ENCODE peak calls at places on chromosomes 6 and 20, in seven cellular contexts. G, K, O, C, I, Y and V are unnamed samples.

GRCh38 chr6:50990750-50991446 is 172.2 kb downstream of the TFAP2B start:
- DNase-seq in G (peak), K (no peak), O (no peak), C (no peak), I (peak), Y (no peak), V (no peak)

GRCh38 chr6:32114853-32115252 is 5.7 kb upstream of the TNXB start:
- DNase-seq in G (peak), K (no peak), O (no peak), C (no peak), I (no peak), Y (peak), V (no peak)

GRCh38 chr6:82494367-82494766 is 130.8 kb downstream of the TPBG start:
- DNase-seq in G (no peak), K (no peak), O (no peak), C (no peak), I (no peak), Y (no peak), V (no peak)

GRCh38 chr20:18103497-18103896 is 34.2 kb upstream of the KAT14 start:
- DNase-seq in G (no peak), K (no peak), O (no peak), C (no peak), I (peak), Y (no peak), V (no peak)

GRCh38 chr6:137879885-137880430 is 12.9 kb downstream of the TNFAIP3 start:
- DNase-seq in G (no peak), K (no peak), O (no peak), C (no peak), I (no peak), Y (no peak), V (no peak)

GRCh38 chr6:130670142-130670541 is 157.1 kb upstream of the SMLR1 start:
- DNase-seq in G (no peak), K (no peak), O (no peak), C (no peak), I (peak), Y (no peak), V (no peak)

GRCh38 chr6:138278326-138278725 is 60.0 kb upstream of the PBOV1 start:
- DNase-seq in G (peak), K (no peak), O (peak), C (no peak), I (peak), Y (no peak), V (no peak)

GRCh38 chr6:168928012-168928411 is 325.6 kb downstream of the THBS2 start:
- DNase-seq in G (no peak), K (no peak), O (no peak), C (no peak), I (no peak), Y (no peak), V (no peak)

GRCh38 chr20:6162239-6162638 is 39.4 kb upstream of the FERMT1 start:
- DNase-seq in G (no peak), K (no peak), O (peak), C (no peak), I (no peak), Y (no peak), V (no peak)

GRCh38 chr6:7787137-7787575 is 61.3 kb downstream of the BMP6 start:
- DNase-seq in G (peak), K (no peak), O (no peak), C (peak), I (no peak), Y (peak), V (peak)
- H3K4me3 ChIP-seq in G (no peak), K (no peak), O (no peak), C (no peak), I (no peak), Y (no peak), V (no peak)

DNA sequence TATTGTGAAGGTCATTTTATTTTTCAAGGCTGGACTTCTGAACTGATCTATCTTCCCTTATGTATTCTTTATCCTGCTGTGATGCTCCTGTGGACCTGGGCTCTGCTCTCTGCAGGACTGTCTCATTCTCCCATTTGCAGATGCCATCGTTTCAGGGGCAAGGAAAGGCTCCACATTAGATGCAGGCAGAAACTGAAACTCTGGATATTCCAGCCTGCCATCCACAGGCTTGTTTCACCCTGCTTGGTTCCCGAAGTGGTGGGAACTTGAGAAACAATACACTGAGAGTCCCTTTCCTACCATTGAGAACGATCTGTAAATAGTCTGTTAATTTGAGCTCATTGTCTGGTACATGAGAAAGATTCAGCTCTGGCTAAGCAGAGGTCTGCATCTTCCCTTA is 197.5 kb upstream of the MAN1A1 start:
- DNase-seq in G (no peak), K (no peak), O (no peak), C (no peak), I (no peak), Y (no peak), V (no peak)
- H3K4me3 ChIP-seq in G (no peak), K (no peak), O (no peak), C (no peak), I (no peak), Y (no peak), V (no peak)

DNA sequence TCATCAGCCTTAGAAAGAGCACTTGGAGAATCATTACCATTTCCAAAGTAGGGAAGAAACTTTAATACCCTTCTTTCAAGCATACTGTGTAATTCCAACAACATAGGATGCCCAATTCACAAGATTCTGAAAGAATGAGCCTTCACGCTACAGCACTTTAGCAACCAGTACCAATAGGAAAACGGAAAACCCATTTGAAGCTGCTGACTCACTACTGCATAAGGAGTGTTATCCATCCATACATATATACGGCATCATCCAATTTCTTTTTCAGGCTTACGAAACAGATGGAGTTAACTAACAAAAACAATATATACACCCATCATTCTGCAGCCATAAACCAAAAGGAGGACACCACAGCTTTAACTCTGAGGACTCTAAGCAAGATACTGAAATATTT is 25.0 kb downstream of the FYN start:
- DNase-seq in G (no peak), K (no peak), O (no peak), C (no peak), I (no peak), Y (no peak), V (no peak)
- H3K4me3 ChIP-seq in G (no peak), K (no peak), O (peak), C (no peak), I (no peak), Y (no peak), V (no peak)

GRCh38 chr6:16056263-16056870 is 72.5 kb upstream of the MYLIP start:
- DNase-seq in G (peak), K (no peak), O (no peak), C (no peak), I (no peak), Y (no peak), V (no peak)
- H3K4me3 ChIP-seq in G (no peak), K (no peak), O (no peak), C (no peak), I (no peak), Y (no peak), V (no peak)